ENCODE peak calls at places on chromosomes 11 and 22, in eight cellular contexts. S is H54; T is cardiac muscle cell; I is breast epithelium; J is H7; R is stimulated activated CD4-positive, alpha-beta T cell treated with anti-CD3 and anti-CD28 coated beads, Interleukin-4, amount 100 ng/mL, for 24 hours; N is endothelial cell; P is germinal center. F is an unnamed sample.

GRCh38 chr22:20312396-20313191 is 7.3 kb downstream of the DGCR6L start:
- DNase-seq in S (no peak), T (no peak), I (peak), J (no peak), R (peak), N (peak), P (no peak), F (no peak)

GRCh38 chr11:70398834-70399680 is 728 bp downstream of the CTTN start:
- DNase-seq in S (no peak), T (no peak), I (no peak), J (peak), R (no peak), N (no peak), P (peak), F (no peak)

GRCh38 chr11:82080160-82080559 is 653.5 kb downstream of the FAM181B start:
- DNase-seq in S (no peak), T (no peak), I (no peak), J (no peak), R (no peak), N (no peak), P (no peak), F (no peak)

GRCh38 chr11:27694992-27695391 is 5.3 kb downstream of the BDNF start:
- DNase-seq in S (no peak), T (peak), I (no peak), J (no peak), R (no peak), N (no peak), P (no peak), F (peak)

GRCh38 chr11:112612283-112612849 is 348.9 kb upstream of the NCAM1 start:
- DNase-seq in S (no peak), T (peak), I (no peak), J (peak), R (no peak), N (no peak), P (no peak), F (no peak)

GRCh38 chr11:269146-269890 is 8.9 kb upstream of the NLRP6 start:
- DNase-seq in S (no peak), T (no peak), I (no peak), J (peak), R (peak), N (no peak), P (peak), F (peak)

GRCh38 chr22:22576244-22576988 is 17.4 kb upstream of the PRAME start:
- DNase-seq in S (peak), T (peak), I (no peak), J (peak), R (peak), N (peak), P (peak), F (peak)

GRCh38 chr11:133911169-133911568 is 45.6 kb downstream of the IGSF9B start:
- DNase-seq in S (no peak), T (no peak), I (no peak), J (peak), R (no peak), N (peak), P (peak), F (no peak)

GRCh38 chr11:48024635-48025071 is 44.3 kb downstream of the PTPRJ start:
- DNase-seq in S (no peak), T (no peak), I (no peak), J (no peak), R (no peak), N (no peak), P (no peak), F (no peak)

GRCh38 chr11:103735497-103736032 is 300.9 kb upstream of the DDI1 start:
- DNase-seq in S (no peak), T (no peak), I (no peak), J (no peak), R (no peak), N (no peak), P (no peak), F (peak)

GRCh38 chr11:27740362-27741024 is 40.2 kb upstream of the BDNF start:
- DNase-seq in S (no peak), T (peak), I (no peak), J (no peak), R (no peak), N (no peak), P (no peak), F (peak)

GRCh38 chr22:50141891-50142363 is 28.6 kb upstream of the PANX2 start:
- DNase-seq in S (no peak), T (no peak), I (no peak), J (peak), R (no peak), N (peak), P (no peak), F (no peak)

GRCh38 chr22:50641696-50642607 is 14.0 kb upstream of the ARSA start:
- DNase-seq in S (no peak), T (peak), I (no peak), J (peak), R (no peak), N (no peak), P (no peak), F (peak)

GRCh38 chr11:32374261-32374711 is 61.1 kb downstream of the WT1 start:
- DNase-seq in S (no peak), T (peak), I (no peak), J (peak), R (peak), N (peak), P (peak), F (peak)

GRCh38 chr11:17979770-17980371 is 33.0 kb downstream of the SERGEF start:
- DNase-seq in S (peak), T (peak), I (no peak), J (peak), R (peak), N (peak), P (peak), F (peak)

GRCh38 chr11:77094841-77095365 is 7.7 kb upstream of the OMP start:
- DNase-seq in S (no peak), T (no peak), I (no peak), J (no peak), R (no peak), N (no peak), P (no peak), F (no peak)

GRCh38 chr22:48811885-48812284 is 1015.8 kb downstream of the BRD1 start:
- DNase-seq in S (no peak), T (no peak), I (no peak), J (no peak), R (no peak), N (no peak), P (no peak), F (no peak)

GRCh38 chr22:19875531-19876313 is 21.0 kb upstream of the GNB1L start:
- DNase-seq in S (no peak), T (peak), I (peak), J (peak), R (no peak), N (no peak), P (no peak), F (peak)

GRCh38 chr11:123707606-123708205 is 33.8 kb downstream of the ZNF202 start:
- DNase-seq in S (no peak), T (peak), I (no peak), J (peak), R (peak), N (peak), P (peak), F (peak)

F was measured in amniotic epithelial cell.